ENCODE peak calls at places on chromosomes 5 and 9, in five cellular contexts. J is K562, F is IMR-90, K is HepG2, S is H1. N is an unnamed sample.

GRCh38 chr5:139271201-139272027 is 22.1 kb upstream of the MATR3 start:
- DNase-seq in F (peak; percentile 94), J (no peak), S (no peak), K (peak; percentile 74), N (no peak)

GRCh38 chr9:127555830-127556820 is 56.0 kb upstream of the STXBP1 start:
- DNase-seq in S (no peak), J (peak; percentile 65), F (peak; percentile 96), K (no peak), N (peak; percentile 96)

GRCh38 chr9:90141723-90142122 is 500.9 kb downstream of the DIRAS2 start:
- DNase-seq in K (peak; percentile 12), J (no peak), F (peak; percentile 29), S (no peak), N (peak; percentile 20)

GRCh38 chr5:130529716-130530485 is 625.6 kb downstream of the CHSY3 start:
- DNase-seq in S (no peak), K (no peak), J (no peak), F (no peak), N (no peak)

GRCh38 chr5:40585537-40586267 is 94.0 kb upstream of the PTGER4 start:
- DNase-seq in K (no peak), F (no peak), J (no peak), S (no peak), N (no peak)

GRCh38 chr5:85784746-85785145 is 833.0 kb upstream of the COX7C start:
- DNase-seq in F (no peak), J (no peak), S (no peak), K (no peak), N (no peak)

GRCh38 chr5:136040746-136041415 is 12.1 kb downstream of the TGFBI start:
- DNase-seq in S (no peak), F (no peak), J (no peak), K (no peak), N (no peak)

GRCh38 chr5:151480384-151480783 is 33.0 kb downstream of the SLC36A1 start:
- DNase-seq in F (peak; percentile 73), S (no peak), K (no peak), J (no peak), N (no peak)

GRCh38 chr9:99326112-99326916 is 104.2 kb downstream of the SEC61B start:
- DNase-seq in K (no peak), J (no peak), F (peak; percentile 28), S (no peak), N (no peak)

GRCh38 chr5:177370488-177371119 is 12.9 kb downstream of the RGS14 start:
- DNase-seq in K (peak; percentile 94), S (peak; percentile 99), J (peak; percentile 89), F (peak; percentile 82), N (peak; percentile 95)

GRCh38 chr9:68704804-68705635 is at the start of gene PIP5K1B:
- DNase-seq in J (peak; percentile 69), F (peak; percentile 29), K (peak; percentile 70), S (no peak), N (peak; percentile 17)

GRCh38 chr5:44875661-44876250 is 67.0 kb downstream of the MRPS30 start:
- DNase-seq in K (peak; percentile 51), S (no peak), F (peak; percentile 52), J (no peak), N (peak; percentile 78)

GRCh38 chr5:117379521-117379920 is 804.9 kb upstream of the SEMA6A start:
- DNase-seq in F (no peak), J (no peak), K (no peak), S (no peak), N (no peak)

GRCh38 chr5:58088941-58089340 is 370.9 kb downstream of the PLK2 start:
- DNase-seq in K (no peak), F (no peak), S (no peak), J (no peak), N (no peak)

GRCh38 chr9:7298123-7298522 is 501.5 kb downstream of the DMAC1 start:
- DNase-seq in J (no peak), K (no peak), F (no peak), S (no peak), N (no peak)

GRCh38 chr9:89375181-89375760 is 57.0 kb downstream of the SECISBP2 start:
- DNase-seq in J (no peak), K (no peak), F (no peak), S (no peak), N (no peak)

GRCh38 chr9:131661954-131662621 is 77.8 kb downstream of the RAPGEF1 start:
- DNase-seq in K (no peak), F (no peak), S (no peak), J (peak; percentile 50), N (no peak)

GRCh38 chr5:153490124-153491085 is at the start of gene GRIA1:
- DNase-seq in S (peak; percentile 31), F (peak; percentile 9), J (no peak), K (no peak), N (no peak)

GRCh38 chr9:27205198-27205597 is 91.8 kb downstream of the EQTN start:
- DNase-seq in S (no peak), J (no peak), F (no peak), K (no peak), N (no peak)

GRCh38 chr9:27202056-27202455 is 93.0 kb downstream of the TEK start:
- DNase-seq in K (no peak), S (no peak), F (no peak), J (no peak), N (no peak)

GRCh38 chr9:27203783-27204182 is 93.2 kb downstream of the EQTN start:
- DNase-seq in K (no peak), F (no peak), S (no peak), J (no peak), N (no peak)

GRCh38 chr9:27206041-27206440 is 90.9 kb downstream of the EQTN start:
- DNase-seq in J (no peak), F (no peak), S (no peak), K (no peak), N (no peak)

GRCh38 chr9:27204578-27204977 is 92.4 kb downstream of the EQTN start:
- DNase-seq in K (no peak), F (peak; percentile 54), S (no peak), J (no peak), N (no peak)
- TF ChIP-seq MAFK in K (no peak), F (no peak), S (no peak), J (no peak), N (no peak)

GRCh38 chr5:73859696-73860095 is 233.7 kb downstream of the ARHGEF28 start:
- DNase-seq in J (no peak), K (no peak), F (no peak), S (no peak), N (no peak)

GRCh38 chr5:73858054-73858453 is 232.1 kb downstream of the ARHGEF28 start:
- DNase-seq in S (no peak), F (no peak), K (peak; percentile 92), J (no peak), N (no peak)

GRCh38 chr5:73858786-73859185 is 232.8 kb downstream of the ARHGEF28 start:
- DNase-seq in J (no peak), S (no peak), F (no peak), K (no peak), N (no peak)

GRCh38 chr5:73857446-73857845 is 231.4 kb downstream of the ARHGEF28 start:
- DNase-seq in F (no peak), S (no peak), K (no peak), J (no peak), N (no peak)

GRCh38 chr5:73856972-73857371 is 231.0 kb downstream of the ARHGEF28 start:
- DNase-seq in F (no peak), K (no peak), J (no peak), S (no peak), N (no peak)
- TF ChIP-seq MAFK in F (no peak), K (no peak), J (no peak), S (no peak), N (no peak)

GRCh38 chr5:150321211-150321610 is 18.5 kb upstream of the ARSI start:
- DNase-seq in K (no peak), S (no peak), F (no peak), J (no peak), N (no peak)
- TF ChIP-seq MAFK in K (no peak), S (no peak), F (no peak), J (no peak), N (no peak)

DNA sequence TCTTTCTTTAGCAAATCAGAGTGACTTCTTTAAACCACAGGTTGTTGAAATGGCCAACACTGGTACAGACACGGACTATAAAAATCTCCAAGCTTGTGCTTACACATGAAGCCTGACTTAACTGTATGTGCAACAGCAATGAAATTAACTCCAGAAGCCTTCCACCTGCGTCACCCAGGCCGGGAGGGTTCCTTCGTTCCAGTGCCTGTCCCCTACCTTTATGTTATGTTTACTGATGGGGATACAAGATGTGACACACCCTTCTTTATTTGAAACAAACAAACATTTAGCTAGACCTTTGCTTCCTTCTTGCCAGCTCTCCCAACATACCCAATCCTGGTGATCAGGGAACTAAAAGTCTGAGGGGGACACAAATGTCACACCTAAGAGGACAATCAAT is 66.0 kb downstream of the GOLPH3 start:
- DNase-seq in J (no peak), F (no peak), K (no peak), S (no peak), N (no peak)
- TF ChIP-seq MAFK in J (no peak), F (no peak), K (no peak), S (no peak), N (no peak)

GRCh38 chr5:122780296-122780695 is 5.4 kb downstream of the SNX2 start:
- DNase-seq in S (no peak), K (no peak), F (no peak), J (no peak), N (no peak)
- TF ChIP-seq MAFK in S (no peak), K (no peak), F (no peak), J (no peak), N (no peak)

DNA sequence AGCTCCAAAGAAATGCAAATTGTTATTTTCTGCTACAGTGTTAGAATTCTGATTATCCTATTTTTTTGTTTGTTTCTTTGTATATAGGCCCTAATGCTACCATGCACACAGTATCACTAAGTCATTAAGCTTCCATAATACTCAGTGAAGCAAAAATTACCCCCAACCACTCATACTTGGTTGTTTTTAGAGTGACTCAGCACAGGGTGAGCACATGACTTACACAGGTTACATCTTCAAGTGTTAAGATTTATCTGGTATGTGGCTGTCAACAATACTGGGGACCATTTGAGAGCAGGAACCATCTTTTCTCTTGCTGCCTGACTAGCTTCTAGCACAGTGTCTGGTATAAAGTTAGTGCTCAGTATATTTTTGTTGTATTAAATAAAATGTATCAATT is 255.8 kb upstream of the SLC24A2 start:
- DNase-seq in J (no peak), F (peak; percentile 2), S (no peak), K (no peak), N (no peak)
- TF ChIP-seq MAFK in J (no peak), F (no peak), S (no peak), K (no peak), N (no peak)

GRCh38 chr9:78363221-78363620 is 66.3 kb downstream of the PSAT1 start:
- DNase-seq in J (no peak), F (peak; percentile 46), S (no peak), K (no peak), N (no peak)
- TF ChIP-seq MAFK in J (no peak), F (no peak), S (no peak), K (no peak), N (no peak)

N was measured in A549.